ENCODE peak calls at places on chromosomes 3 and 15, in four cellular contexts. E, A, H and K are unnamed samples. For H3K4me1 and H3K27me3, the result is how much of the 10 kb centered on the place peaks cover.

GRCh38 chr15:61857169-61857829 is 202.9 kb downstream of the VPS13C start:
- DNase-seq in E (no peak), A (peak), H (no peak), K (peak)

GRCh38 chr3:105401691-105402149 is 35.0 kb downstream of the ALCAM start:
- DNase-seq in E (no peak), A (no peak), H (no peak), K (no peak)

GRCh38 chr15:38253448-38253847 is 812 bp downstream of the SPRED1 start:
- DNase-seq in E (no peak), A (peak), H (no peak), K (peak)

GRCh38 chr3:184005981-184006507 is 11.6 kb downstream of the ABCC5 start:
- DNase-seq in E (peak), A (peak), H (no peak), K (peak)

GRCh38 chr15:52040167-52040900 is 21.3 kb downstream of the MAPK6 start:
- DNase-seq in E (no peak), A (peak), H (no peak), K (no peak)

GRCh38 chr3:134803051-134803505 is 8.0 kb downstream of the EPHB1 start:
- DNase-seq in E (no peak), A (no peak), H (no peak), K (no peak)

GRCh38 chr3:125318859-125319258 is 56.3 kb downstream of the ZNF148 start:
- DNase-seq in E (no peak), A (no peak), H (no peak), K (no peak)

GRCh38 chr3:143808999-143809700 is 39.1 kb downstream of the SLC9A9 start:
- DNase-seq in E (no peak), A (peak), H (no peak), K (no peak)

GRCh38 chr15:40047413-40048154 is 8.6 kb upstream of the SRP14 start:
- DNase-seq in E (no peak), A (peak), H (no peak), K (no peak)

GRCh38 chr15:40043927-40044716 is 5.1 kb upstream of the SRP14 start:
- DNase-seq in E (no peak), A (no peak), H (no peak), K (no peak)

GRCh38 chr15:40044717-40045571 is 6.0 kb upstream of the SRP14 start:
- DNase-seq in E (peak), A (peak), H (peak), K (peak)

GRCh38 chr15:40046721-40047412 is 7.9 kb upstream of the SRP14 start:
- DNase-seq in E (no peak), A (peak), H (no peak), K (no peak)

DNA sequence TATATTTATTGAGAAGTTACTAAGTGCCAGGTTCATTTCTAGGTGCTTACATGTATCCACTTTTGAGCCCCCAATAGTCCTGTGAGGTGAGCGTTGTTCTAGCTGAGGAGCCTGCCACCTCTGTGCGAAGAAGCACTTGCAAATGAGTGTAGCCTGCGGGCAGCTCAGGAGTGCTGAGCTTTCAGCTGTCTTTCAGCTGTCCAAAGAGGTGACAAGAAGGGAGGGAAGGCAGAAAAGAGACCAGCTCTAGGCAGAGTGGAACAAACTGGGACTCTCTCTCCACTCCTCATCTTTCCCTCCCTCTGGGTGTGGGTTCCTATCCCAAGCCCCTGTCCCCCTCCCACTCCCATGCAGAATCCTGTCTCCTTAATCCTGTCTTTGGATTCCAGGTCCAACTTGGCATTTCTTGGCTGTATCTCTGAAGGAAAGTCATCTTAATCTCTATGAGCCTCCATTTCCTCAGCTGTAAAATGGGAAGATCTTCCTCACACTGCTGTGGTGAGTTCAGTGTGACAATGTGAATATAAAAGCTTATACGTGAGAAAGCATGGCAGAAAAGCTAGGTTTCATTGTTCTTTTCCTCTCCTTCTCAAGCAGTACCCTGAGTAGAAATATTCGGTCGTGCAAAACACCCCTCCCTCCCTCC is 6.7 kb upstream of the SRP14 start:
- DNase-seq in E (no peak), A (no peak), H (no peak), K (no peak)
- H3K4me3 ChIP-seq in E (no peak), A (no peak), H (no peak), K (peak)

GRCh38 chr15:47411733-47412530 is 305.4 kb upstream of the SEMA6D start:
- DNase-seq in E (no peak), A (no peak), H (no peak), K (no peak)

GRCh38 chr15:47409038-47409437 is 308.3 kb upstream of the SEMA6D start:
- DNase-seq in E (no peak), A (peak), H (no peak), K (no peak)

GRCh38 chr15:47409601-47410000 is 307.7 kb upstream of the SEMA6D start:
- DNase-seq in E (no peak), A (peak), H (no peak), K (no peak)

GRCh38 chr15:47407692-47408091 is 309.6 kb upstream of the SEMA6D start:
- DNase-seq in E (no peak), A (no peak), H (no peak), K (no peak)

DNA sequence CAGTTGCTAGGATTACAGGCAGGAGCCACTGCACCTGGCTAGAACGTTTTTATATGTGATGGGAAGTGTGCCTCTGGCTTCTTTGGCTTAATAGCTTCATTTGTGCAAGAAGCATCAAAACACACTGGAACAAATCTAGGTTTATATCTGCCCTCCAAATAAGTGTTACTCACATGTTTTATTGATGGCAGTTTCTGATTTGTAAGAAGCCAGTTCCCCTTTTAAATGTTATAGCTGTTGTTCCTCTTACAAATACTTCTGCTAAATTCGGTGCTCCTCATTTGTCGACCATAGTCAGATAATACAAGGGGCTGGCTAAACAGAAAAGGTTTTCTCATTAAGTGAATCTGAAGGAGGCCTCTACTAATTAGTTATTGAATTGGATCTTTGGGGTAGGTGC is 307.1 kb upstream of the SEMA6D start:
- DNase-seq in E (no peak), A (no peak), H (no peak), K (no peak)
- H3K4me1 ChIP-seq in E (under half), A (half or more), H (under half), K (under half)

GRCh38 chr3:128994581-128995161 is 795 bp upstream of the CFAP92 start:
- DNase-seq in E (no peak), A (no peak), H (no peak), K (no peak)
- H3K27me3 ChIP-seq in E (under half), A (half or more), H (under half), K (under half)

GRCh38 chr3:57391767-57392166 is 99.3 kb upstream of the ASB14 start:
- DNase-seq in E (no peak), A (no peak), H (no peak), K (no peak)

GRCh38 chr3:57393957-57394356 is 101.5 kb upstream of the ASB14 start:
- DNase-seq in E (no peak), A (no peak), H (no peak), K (no peak)

GRCh38 chr3:57402675-57403074 is 110.2 kb upstream of the ASB14 start:
- DNase-seq in E (no peak), A (no peak), H (no peak), K (no peak)

DNA sequence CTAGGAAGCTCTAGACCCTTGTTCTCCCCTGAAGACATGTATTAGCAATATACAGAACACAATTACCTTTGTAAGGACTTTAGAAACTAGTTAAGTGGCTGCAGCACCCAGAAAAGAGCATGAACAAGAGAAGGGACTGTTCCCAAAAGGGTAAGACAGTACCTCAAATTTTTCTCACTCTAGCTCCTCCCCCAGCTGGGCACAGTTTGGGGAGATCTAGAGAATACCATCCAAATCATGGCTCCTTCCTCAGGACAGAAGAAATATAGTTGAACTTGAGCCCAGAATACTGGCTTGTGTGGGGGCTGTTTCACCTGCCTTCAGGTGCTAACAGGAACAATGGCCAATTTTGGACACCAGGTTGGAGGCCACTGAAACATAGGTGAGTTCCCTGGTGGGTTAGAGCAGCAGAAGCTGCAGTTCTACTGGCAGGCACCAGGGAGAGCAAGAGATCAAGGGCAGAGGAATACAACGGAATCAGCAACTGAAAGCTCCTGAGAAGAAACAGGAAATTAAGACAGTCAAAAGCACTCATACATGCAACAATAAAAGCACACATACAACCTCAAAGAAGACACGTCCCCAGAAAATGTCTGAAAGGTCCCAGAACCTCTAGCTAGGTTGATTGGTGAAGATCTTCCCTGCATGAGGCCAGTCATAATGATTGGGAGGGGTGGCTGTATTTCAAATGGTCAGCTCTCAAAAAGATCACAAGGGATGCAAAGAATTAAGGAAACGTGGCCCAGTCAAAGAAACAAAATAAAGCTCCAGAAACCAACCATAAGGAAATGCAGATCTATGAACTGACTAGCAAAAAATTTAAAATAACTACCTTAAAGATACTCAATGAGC is 104.9 kb upstream of the ASB14 start:
- DNase-seq in E (peak), A (peak), H (peak), K (peak)
- H3K4me3 ChIP-seq in E (no peak), A (no peak), H (peak), K (no peak)

GRCh38 chr3:46927718-46928073 is 48.8 kb downstream of the CCDC12 start:
- DNase-seq in E (no peak), A (no peak), H (no peak), K (peak)
- H3K4me1 ChIP-seq in E (half or more), A (under half), H (under half), K (half or more)

GRCh38 chr15:72174551-72175165 is 22.9 kb downstream of the GRAMD2A start:
- DNase-seq in E (no peak), A (no peak), H (no peak), K (no peak)

GRCh38 chr15:72175186-72176044 is 22.2 kb downstream of the GRAMD2A start:
- DNase-seq in E (no peak), A (no peak), H (no peak), K (no peak)

GRCh38 chr15:72172796-72173195 is 24.8 kb downstream of the GRAMD2A start:
- DNase-seq in E (no peak), A (no peak), H (no peak), K (no peak)

GRCh38 chr15:72173401-72173800 is 24.2 kb downstream of the GRAMD2A start:
- DNase-seq in E (no peak), A (no peak), H (no peak), K (no peak)

DNA sequence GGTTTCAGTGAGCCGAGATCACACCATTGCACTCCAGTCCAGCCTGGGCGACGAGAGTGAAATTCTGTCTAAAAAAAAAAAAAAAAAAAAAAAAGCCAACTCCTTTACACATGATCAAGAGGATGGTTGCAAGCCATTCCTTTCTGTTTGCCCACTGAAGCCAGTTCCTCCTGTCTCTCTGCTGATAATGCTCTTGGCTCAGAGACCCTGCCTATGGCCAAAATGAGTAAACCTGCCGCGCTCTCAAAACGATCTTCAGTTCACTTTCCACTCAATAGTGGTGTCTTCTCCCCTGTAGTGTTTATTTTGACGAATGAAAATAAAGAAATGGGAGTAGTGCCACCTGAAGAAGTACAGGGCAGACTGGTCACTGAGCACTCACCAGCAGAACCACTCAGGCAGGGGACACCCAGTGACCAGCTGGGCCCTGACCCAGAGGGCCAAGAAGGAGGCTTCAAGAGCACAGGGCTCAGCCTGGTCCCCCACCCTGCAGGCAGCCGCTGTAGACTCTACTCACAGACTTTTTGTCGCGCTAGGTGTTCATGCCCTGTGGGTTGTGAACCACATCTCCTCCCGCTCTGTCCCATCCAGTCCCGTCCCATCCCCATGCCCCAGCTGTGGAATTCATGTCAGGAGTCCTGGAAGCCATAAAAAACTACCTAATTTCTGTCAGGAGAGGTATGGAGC is 23.6 kb downstream of the GRAMD2A start:
- DNase-seq in E (no peak), A (no peak), H (no peak), K (no peak)
- H3K27me3 ChIP-seq in E (under half), A (under half), H (under half), K (under half)

GRCh38 chr15:90665288-90666134 is 51.6 kb upstream of the BLM start:
- DNase-seq in E (peak), A (peak), H (no peak), K (peak)

GRCh38 chr15:90671216-90671615 is 45.9 kb upstream of the BLM start:
- DNase-seq in E (no peak), A (no peak), H (no peak), K (no peak)

GRCh38 chr15:90667063-90667754 is 49.9 kb upstream of the BLM start:
- DNase-seq in E (no peak), A (no peak), H (no peak), K (no peak)

GRCh38 chr15:90664650-90665287 is 52.4 kb upstream of the BLM start:
- DNase-seq in E (peak), A (peak), H (no peak), K (no peak)

GRCh38 chr15:90666135-90666909 is 50.8 kb upstream of the BLM start:
- DNase-seq in E (no peak), A (no peak), H (no peak), K (no peak)
- H3K4me3 ChIP-seq in E (no peak), A (no peak), H (peak), K (no peak)

DNA sequence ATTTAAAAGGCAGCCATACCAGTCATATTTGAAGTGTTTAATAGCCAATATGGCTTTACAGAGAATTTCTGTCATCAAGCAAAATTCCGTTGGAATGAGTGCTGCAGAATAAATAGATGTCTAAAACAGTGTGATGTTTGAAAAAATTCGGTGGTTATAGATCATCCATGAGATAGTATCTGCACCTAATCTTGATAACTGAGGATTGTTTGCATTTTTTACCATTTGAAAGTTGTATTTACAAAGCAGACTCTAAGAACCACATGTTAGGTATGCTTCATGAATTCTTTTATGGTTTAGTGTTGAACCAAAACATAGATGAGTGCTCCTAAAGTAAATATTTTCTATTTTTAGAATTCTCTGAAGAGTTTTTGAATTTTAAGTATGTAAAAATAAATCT is 476.1 kb downstream of the NAALADL2 start:
- DNase-seq in E (no peak), A (no peak), H (no peak), K (no peak)
- H3K4me1 ChIP-seq in E (under half), A (under half), H (under half), K (under half)